ENCODE peak calls at places on chromosomes 6 and 20, in six cellular contexts. I, D, P, H, Y and R are unnamed samples. For H3K4me1, the result is how much of the 10 kb centered on the place peaks cover.

GRCh38 chr20:346640-347316 is at the start of gene NRSN2:
- DNase-seq in I (peak), D (peak), P (peak), H (no peak), Y (no peak), R (peak)

GRCh38 chr6:111823831-111824607 is 49.2 kb downstream of the FYN start:
- DNase-seq in I (no peak), D (no peak), P (no peak), H (no peak), Y (no peak), R (peak)

GRCh38 chr20:36777576-36777975 is 4.0 kb upstream of the DSN1 start:
- DNase-seq in I (no peak), D (no peak), P (no peak), H (no peak), Y (no peak), R (no peak)

GRCh38 chr6:165227644-165228329 is 81.6 kb downstream of the C6orf118 start:
- DNase-seq in I (no peak), D (no peak), P (peak), H (no peak), Y (no peak), R (no peak)

GRCh38 chr6:169269180-169270076 is 15.8 kb upstream of the THBS2 start:
- DNase-seq in I (peak), D (no peak), P (no peak), H (no peak), Y (no peak), R (no peak)

GRCh38 chr6:80376411-80376810 is 269.9 kb downstream of the BCKDHB start:
- DNase-seq in I (no peak), D (no peak), P (no peak), H (no peak), Y (no peak), R (no peak)

GRCh38 chr6:111580826-111581505 is 24.7 kb downstream of the TRAF3IP2 start:
- DNase-seq in I (peak), D (no peak), P (no peak), H (no peak), Y (no peak), R (no peak)

GRCh38 chr20:63095718-63096654 is 89.2 kb upstream of the BHLHE23 start:
- DNase-seq in I (no peak), D (no peak), P (no peak), H (peak), Y (no peak), R (peak)

GRCh38 chr6:37168809-37169457 is 1.0 kb upstream of the PIM1 start:
- DNase-seq in I (no peak), D (peak), P (no peak), H (no peak), Y (no peak), R (peak)

GRCh38 chr20:37233471-37234253 is 28.0 kb downstream of the GHRH start:
- DNase-seq in I (no peak), D (no peak), P (no peak), H (no peak), Y (no peak), R (no peak)

GRCh38 chr20:38357653-38358207 is 11.4 kb downstream of the LBP start:
- DNase-seq in I (no peak), D (no peak), P (peak), H (no peak), Y (no peak), R (no peak)

GRCh38 chr20:63441777-63442493 is 30.5 kb downstream of the KCNQ2 start:
- DNase-seq in I (peak), D (peak), P (no peak), H (no peak), Y (peak), R (peak)

GRCh38 chr20:59134182-59134581 is 29.4 kb upstream of the ZNF831 start:
- DNase-seq in I (no peak), D (no peak), P (no peak), H (no peak), Y (no peak), R (no peak)

GRCh38 chr6:20038805-20039204 is 173.5 kb downstream of the MBOAT1 start:
- DNase-seq in I (no peak), D (no peak), P (no peak), H (no peak), Y (no peak), R (no peak)

GRCh38 chr20:41330343-41330720 is 10.3 kb upstream of the LPIN3 start:
- DNase-seq in I (no peak), D (no peak), P (no peak), H (no peak), Y (no peak), R (no peak)

GRCh38 chr6:149755300-149756260 is 6.0 kb downstream of the PCMT1 start:
- DNase-seq in I (no peak), D (peak), P (no peak), H (peak), Y (no peak), R (no peak)

GRCh38 chr20:47740225-47741184 is 44.8 kb downstream of the SULF2 start:
- DNase-seq in I (peak), D (no peak), P (no peak), H (no peak), Y (no peak), R (no peak)

GRCh38 chr20:41609476-41609875 is 8.7 kb downstream of the CHD6 start:
- DNase-seq in I (no peak), D (no peak), P (no peak), H (no peak), Y (no peak), R (no peak)

GRCh38 chr6:126048635-126049034 is 62.3 kb downstream of the TRMT11 start:
- DNase-seq in I (no peak), D (no peak), P (no peak), H (no peak), Y (no peak), R (no peak)

GRCh38 chr20:46463852-46464251 is 49.5 kb downstream of the ZNF334 start:
- DNase-seq in I (no peak), D (no peak), P (no peak), H (no peak), Y (no peak), R (no peak)

GRCh38 chr20:19096847-19097246 is 115.6 kb upstream of the SLC24A3 start:
- DNase-seq in I (no peak), D (no peak), P (no peak), H (no peak), Y (no peak), R (no peak)

GRCh38 chr6:41732601-41733348 is 2.6 kb downstream of the TFEB start:
- DNase-seq in I (no peak), D (no peak), P (no peak), H (no peak), Y (peak), R (no peak)

GRCh38 chr6:161393839-161394364 is 120.0 kb upstream of the AGPAT4 start:
- DNase-seq in I (no peak), D (peak), P (no peak), H (no peak), Y (peak), R (peak)

GRCh38 chr6:156873654-156874380 is 96.6 kb downstream of the ARID1B start:
- DNase-seq in I (no peak), D (no peak), P (no peak), H (no peak), Y (no peak), R (no peak)
- H3K4me1 ChIP-seq in I (half or more), D (under half), P (under half), H (under half), Y (under half), R (under half)

GRCh38 chr20:3733119-3733995 is 872 bp downstream of the HSPA12B start:
- DNase-seq in I (no peak), D (no peak), P (no peak), H (no peak), Y (no peak), R (no peak)
- H3K27ac ChIP-seq in I (peak), D (no peak), P (peak), H (no peak), Y (no peak), R (no peak)

GRCh38 chr20:49420811-49421295 is 61.6 kb downstream of the KCNB1 start:
- DNase-seq in I (peak), D (no peak), P (no peak), H (no peak), Y (no peak), R (no peak)
- H3K4me1 ChIP-seq in I (under half), D (under half), P (under half), H (under half), Y (under half), R (under half)

DNA sequence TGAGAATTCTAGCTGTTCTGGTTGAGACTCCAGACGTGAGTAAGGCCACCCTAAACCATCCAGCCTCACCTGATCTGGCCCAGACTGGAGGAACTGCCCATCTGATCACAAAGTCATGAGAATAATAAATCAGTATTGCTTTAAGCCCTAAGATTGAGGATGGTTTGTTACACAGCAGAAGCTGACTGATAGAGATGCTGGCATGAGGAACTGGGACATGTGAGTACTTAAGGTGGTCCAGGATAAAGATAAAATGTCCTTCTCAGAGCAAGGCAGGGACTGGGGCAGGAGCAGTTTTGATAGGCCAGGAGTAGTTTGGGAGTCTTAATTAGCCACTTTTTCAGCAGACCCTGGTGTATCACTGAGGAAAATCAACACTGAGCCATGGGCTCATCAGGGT is 6.8 kb downstream of the GTSF1L start:
- DNase-seq in I (no peak), D (no peak), P (no peak), H (no peak), Y (no peak), R (no peak)
- H3K27ac ChIP-seq in I (no peak), D (no peak), P (no peak), H (no peak), Y (no peak), R (no peak)

GRCh38 chr6:90286884-90287488 is 9.7 kb downstream of the BACH2 start:
- DNase-seq in I (no peak), D (peak), P (no peak), H (peak), Y (peak), R (no peak)
- H3K4me1 ChIP-seq in I (half or more), D (under half), P (under half), H (under half), Y (under half), R (under half)

GRCh38 chr20:4216866-4217265 is 201.5 kb upstream of the RNF24 start:
- DNase-seq in I (no peak), D (no peak), P (no peak), H (no peak), Y (no peak), R (no peak)
- H3K27ac ChIP-seq in I (no peak), D (no peak), P (no peak), H (no peak), Y (no peak), R (no peak)

GRCh38 chr6:129136751-129137150 is 253.8 kb downstream of the LAMA2 start:
- DNase-seq in I (no peak), D (no peak), P (no peak), H (no peak), Y (no peak), R (no peak)

GRCh38 chr6:129140571-129140970 is 257.6 kb downstream of the LAMA2 start:
- DNase-seq in I (no peak), D (no peak), P (no peak), H (no peak), Y (no peak), R (no peak)

GRCh38 chr6:129146836-129147366 is 264.0 kb downstream of the LAMA2 start:
- DNase-seq in I (no peak), D (no peak), P (no peak), H (no peak), Y (no peak), R (no peak)

GRCh38 chr6:129138739-129139405 is 255.9 kb downstream of the LAMA2 start:
- DNase-seq in I (no peak), D (no peak), P (no peak), H (no peak), Y (no peak), R (no peak)

GRCh38 chr6:129141499-129141898 is 258.6 kb downstream of the LAMA2 start:
- DNase-seq in I (peak), D (no peak), P (no peak), H (no peak), Y (no peak), R (no peak)
- H3K4me1 ChIP-seq in I (under half), D (under half), P (under half), H (under half), Y (under half), R (under half)